ENCODE peak calls at places on chromosomes 1 and 21, in six cellular contexts. U is neuronal stem cell, H is IMR-90, V is mesenchymal stem cell, S is trophoblast cell, I is H1. T is an unnamed sample.

GRCh38 chr1:232880354-232880753 is 70.1 kb upstream of the NTPCR start:
- DNase-seq in U (no peak), S (peak), I (peak), H (peak), V (peak), T (peak)

GRCh38 chr21:32101206-32101763 is 177.6 kb downstream of the MIS18A start:
- DNase-seq in I (no peak), V (no peak), H (no peak), S (no peak), U (no peak), T (no peak)

GRCh38 chr1:7956218-7957032 is 5.1 kb upstream of the PARK7 start:
- DNase-seq in U (no peak), I (no peak), V (peak), S (no peak), H (peak), T (no peak)

GRCh38 chr1:36400825-36401601 is 3.3 kb upstream of the LSM10 start:
- DNase-seq in S (peak), H (peak), V (peak), I (peak), U (peak), T (peak)

GRCh38 chr1:42999308-42999707 is 40.6 kb upstream of the SLC2A1 start:
- DNase-seq in U (no peak), H (peak), I (no peak), V (no peak), S (peak), T (no peak)

GRCh38 chr1:235617808-235618207 is 31.8 kb downstream of the GNG4 start:
- DNase-seq in S (peak), I (no peak), V (peak), U (no peak), H (peak), T (no peak)

GRCh38 chr1:16043521-16043920 is at the start of gene CLCNKB:
- DNase-seq in H (no peak), I (no peak), U (no peak), V (no peak), S (no peak), T (no peak)

GRCh38 chr1:110341146-110341871 is 2.1 kb downstream of the RBM15 start:
- DNase-seq in V (no peak), I (no peak), S (no peak), H (no peak), U (no peak), T (no peak)

GRCh38 chr1:59976194-59977074 is 49.9 kb upstream of the CYP2J2 start:
- DNase-seq in H (peak), S (peak), U (peak), V (peak), I (peak), T (peak)

GRCh38 chr1:35031103-35031452 is 667 bp downstream of the ZMYM6 start:
- DNase-seq in S (peak), V (peak), U (no peak), I (no peak), H (peak), T (peak)

GRCh38 chr1:43930168-43930948 is 3.2 kb upstream of the ARTN start:
- DNase-seq in S (no peak), H (no peak), V (no peak), U (no peak), I (peak), T (peak)

GRCh38 chr1:218718977-218719376 is 373.8 kb downstream of the TGFB2 start:
- DNase-seq in H (peak), V (no peak), I (no peak), S (no peak), U (no peak), T (no peak)

GRCh38 chr1:236848274-236848925 is 53.3 kb downstream of the MTR start:
- DNase-seq in S (no peak), U (no peak), H (no peak), V (no peak), I (no peak), T (no peak)

GRCh38 chr1:2208309-2209239 is 14.0 kb upstream of the FAAP20 start:
- DNase-seq in U (no peak), I (no peak), V (peak), S (peak), H (peak), T (no peak)

GRCh38 chr21:44572959-44573583 is 458 bp upstream of the KRTAP10-4 start:
- DNase-seq in U (no peak), I (peak), S (no peak), V (peak), H (peak), T (no peak)

GRCh38 chr1:207366022-207366421 is 44.5 kb downstream of the CD55 start:
- DNase-seq in V (no peak), I (no peak), H (peak), S (no peak), U (no peak), T (no peak)

GRCh38 chr1:220160027-220160426 is 66.1 kb downstream of the IARS2 start:
- DNase-seq in I (no peak), V (no peak), S (no peak), H (no peak), U (no peak), T (no peak)

GRCh38 chr1:8109226-8109625 is 83.1 kb upstream of the ERRFI1 start:
- DNase-seq in H (no peak), V (no peak), U (no peak), I (no peak), S (no peak), T (no peak)

GRCh38 chr1:27521336-27522147 is 31.6 kb upstream of the WASF2 start:
- DNase-seq in H (no peak), I (no peak), S (no peak), U (no peak), V (no peak), T (no peak)

GRCh38 chr1:29210278-29211085 is 20.3 kb downstream of the MECR start:
- DNase-seq in H (no peak), I (no peak), U (no peak), S (no peak), V (peak), T (no peak)

GRCh38 chr1:229438021-229438420 is 4.1 kb upstream of the ACTA1 start:
- DNase-seq in V (no peak), U (no peak), I (no peak), H (no peak), S (no peak), T (no peak)

DNA sequence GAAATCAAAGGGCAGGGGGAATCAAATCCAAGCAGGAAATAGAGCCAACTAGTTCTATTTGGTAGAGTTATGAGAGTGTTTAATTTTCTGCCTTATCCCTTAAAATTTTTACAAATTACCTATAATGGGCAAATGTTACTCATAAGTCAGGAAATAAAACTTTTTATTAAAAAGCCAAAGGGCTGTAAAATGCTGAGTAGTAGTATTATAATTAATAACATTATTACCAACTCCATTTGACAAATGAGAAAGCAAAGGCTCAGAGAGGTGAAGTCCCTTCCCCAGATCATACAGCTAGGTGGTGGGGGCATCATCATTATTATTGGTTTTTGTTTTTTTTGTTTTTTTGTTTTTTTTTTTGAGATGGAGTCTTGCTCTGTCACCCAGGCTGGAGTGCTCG is 3.4 kb downstream of the SELENON start:
- DNase-seq in U (no peak), S (no peak), V (no peak), I (no peak), H (no peak), T (no peak)
- H3K14ac ChIP-seq in U (no peak), S (no peak), V (no peak), I (no peak), H (no peak), T (no peak)

GRCh38 chr1:183235503-183235902 is 49.4 kb downstream of the LAMC2 start:
- DNase-seq in S (no peak), V (no peak), I (no peak), H (no peak), U (no peak), T (no peak)
- H2BK5ac ChIP-seq in S (peak), V (no peak), I (peak), H (peak), U (no peak), T (no peak)

GRCh38 chr1:159581422-159581821 is 6.2 kb upstream of the APCS start:
- DNase-seq in I (no peak), H (no peak), S (no peak), U (no peak), V (peak), T (no peak)

GRCh38 chr1:159580340-159580739 is 7.3 kb upstream of the APCS start:
- DNase-seq in H (no peak), S (no peak), U (no peak), I (no peak), V (no peak), T (no peak)

DNA sequence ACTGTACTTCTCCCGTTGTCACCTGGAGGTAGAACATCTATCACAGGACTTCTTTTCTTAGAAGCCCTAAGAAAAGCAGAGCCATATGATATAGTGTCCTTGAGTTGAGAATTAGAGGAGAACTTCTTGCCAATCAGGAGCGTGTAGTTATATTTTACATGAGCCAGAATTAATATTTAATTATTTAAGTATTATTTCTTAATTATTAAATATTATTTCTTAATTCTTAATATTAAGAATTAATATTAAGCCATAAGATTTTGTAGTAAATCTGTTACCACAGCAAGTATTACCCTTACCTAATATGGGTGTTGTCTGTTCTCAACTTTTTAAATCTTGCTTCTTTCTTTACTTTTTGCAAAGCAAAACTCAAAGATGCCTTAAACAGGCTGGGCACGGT is 10.2 kb upstream of the APCS start:
- DNase-seq in V (no peak), H (no peak), I (no peak), U (no peak), S (no peak), T (no peak)
- H3K14ac ChIP-seq in V (no peak), H (no peak), I (no peak), U (no peak), S (no peak), T (no peak)

DNA sequence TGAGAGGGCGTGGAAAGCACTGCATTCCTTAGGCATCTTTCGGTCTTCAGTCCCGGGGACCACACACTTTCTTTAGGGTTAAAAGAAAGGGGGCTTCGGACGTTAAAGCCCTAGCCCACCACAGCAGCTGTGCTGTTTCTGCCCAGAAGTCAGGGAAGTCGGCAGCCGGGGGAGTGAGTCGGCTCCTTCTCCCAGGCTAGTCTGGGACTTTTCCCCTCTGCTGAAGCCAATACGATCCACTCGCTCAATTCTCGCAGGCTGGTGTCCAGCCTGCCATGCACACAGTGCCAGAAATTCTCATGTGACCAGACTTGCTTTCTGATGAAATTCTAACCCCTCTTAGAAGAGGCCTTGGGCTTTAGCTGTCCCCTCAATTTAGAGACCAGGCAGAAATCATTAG is 67.7 kb downstream of the BCAR3 start:
- DNase-seq in H (peak), V (no peak), I (no peak), S (no peak), U (no peak), T (no peak)
- H2BK5ac ChIP-seq in H (no peak), V (no peak), I (no peak), S (peak), U (no peak), T (no peak)

GRCh38 chr1:5847013-5847654 is 145.1 kb downstream of the NPHP4 start:
- DNase-seq in V (no peak), I (peak), S (no peak), U (peak), H (peak), T (peak)

GRCh38 chr1:5842700-5843099 is 149.5 kb downstream of the NPHP4 start:
- DNase-seq in S (no peak), I (no peak), U (no peak), H (no peak), V (no peak), T (no peak)

GRCh38 chr1:5844442-5844841 is 147.8 kb downstream of the NPHP4 start:
- DNase-seq in V (no peak), S (no peak), U (no peak), H (no peak), I (no peak), T (no peak)

GRCh38 chr1:5840551-5840914 is 151.7 kb downstream of the NPHP4 start:
- DNase-seq in H (no peak), U (no peak), V (no peak), S (no peak), I (no peak), T (no peak)

GRCh38 chr1:5843521-5844096 is 148.6 kb downstream of the NPHP4 start:
- DNase-seq in S (no peak), I (no peak), U (no peak), V (no peak), H (no peak), T (no peak)
- H3K14ac ChIP-seq in S (no peak), I (no peak), U (peak), V (no peak), H (no peak), T (peak)

GRCh38 chr1:53435151-53435550 is 24.0 kb upstream of the DMRTB1 start:
- DNase-seq in S (no peak), U (no peak), I (no peak), H (no peak), V (no peak), T (no peak)
- H2BK5ac ChIP-seq in S (no peak), U (no peak), I (peak), H (no peak), V (no peak), T (no peak)

GRCh38 chr1:9595156-9595967 is 6.7 kb downstream of the TMEM201 start:
- DNase-seq in U (no peak), I (no peak), V (no peak), S (no peak), H (no peak), T (no peak)

GRCh38 chr1:9598316-9598700 is 9.6 kb downstream of the TMEM201 start:
- DNase-seq in U (no peak), V (no peak), I (no peak), S (no peak), H (no peak), T (no peak)

GRCh38 chr1:9596419-9597123 is 7.9 kb downstream of the TMEM201 start:
- DNase-seq in U (no peak), S (no peak), V (no peak), I (no peak), H (no peak), T (no peak)

GRCh38 chr1:9595968-9596340 is 7.2 kb downstream of the TMEM201 start:
- DNase-seq in S (no peak), U (no peak), H (no peak), I (no peak), V (no peak), T (no peak)

DNA sequence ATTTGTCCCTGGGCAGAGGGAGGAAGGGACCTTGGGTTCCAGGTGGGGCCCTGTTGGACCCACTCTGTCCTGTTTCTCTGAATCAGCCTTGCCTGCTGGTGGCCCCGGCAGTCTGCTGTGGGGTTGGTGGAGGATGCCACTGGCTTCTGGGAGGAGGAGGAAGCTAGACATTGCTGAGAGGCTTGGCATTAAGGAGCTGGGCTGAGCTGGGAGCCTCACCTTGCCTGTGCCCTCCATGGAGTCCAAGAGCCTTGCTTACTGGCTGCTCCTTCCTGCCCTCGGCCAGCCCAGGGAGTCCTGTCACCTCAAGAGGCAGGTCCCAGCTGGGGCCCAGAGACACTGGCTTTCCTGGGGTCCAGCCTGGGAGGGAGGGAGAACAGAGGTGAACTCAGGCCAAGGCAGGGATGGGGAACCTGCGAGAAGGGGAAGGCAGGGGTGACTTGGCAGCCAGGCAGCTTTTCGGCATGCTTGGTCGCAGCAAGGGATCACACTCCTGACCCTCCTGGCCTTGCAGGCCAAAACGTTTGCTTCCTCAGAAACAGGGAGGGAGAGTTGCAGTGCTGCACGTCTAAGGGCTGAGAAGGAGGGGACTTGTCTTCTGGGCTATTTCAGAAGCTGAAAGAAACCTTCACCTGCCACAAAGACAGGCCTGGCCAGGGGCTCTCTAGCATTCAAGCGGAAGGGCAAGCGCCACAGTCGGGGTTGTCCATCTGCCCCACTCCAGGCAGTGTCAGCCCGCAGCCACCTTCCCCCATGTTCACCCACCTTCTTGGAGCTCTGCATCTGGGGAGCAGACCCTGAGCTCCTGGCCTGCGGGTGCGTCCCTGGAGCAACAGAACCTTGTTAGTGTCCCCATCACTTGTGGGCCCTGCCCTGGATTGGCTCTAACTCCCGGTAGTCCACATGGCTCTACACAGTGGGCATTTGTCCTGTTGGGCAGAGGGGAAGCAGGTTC is 8.9 kb downstream of the TMEM201 start:
- DNase-seq in U (no peak), H (no peak), I (no peak), V (no peak), S (no peak), T (no peak)
- H3K14ac ChIP-seq in U (no peak), H (no peak), I (no peak), V (no peak), S (no peak), T (no peak)

GRCh38 chr1:226062558-226063361 is at the start of gene H3-3A:
- DNase-seq in H (peak), U (peak), S (peak), I (peak), V (peak), T (peak)
- H2BK5ac ChIP-seq in H (peak), U (peak), S (peak), I (peak), V (peak), T (peak)

T was measured in H9.